ENCODE peak calls at places on chromosomes 1 and 21, in six cellular contexts. Q is HepG2, R is HCT116, X is H1, K is K562, J is GM12878. Y is an unnamed sample.

GRCh38 chr1:9202240-9202870 is 32.2 kb upstream of the H6PD start:
- DNase-seq in K (no peak), R (no peak), J (no peak), Q (no peak), X (no peak), Y (no peak)

GRCh38 chr1:203480084-203480483 is 4.5 kb downstream of the PRELP start:
- DNase-seq in Q (no peak), J (no peak), K (no peak), X (no peak), R (no peak), Y (peak; percentile 10)

GRCh38 chr1:115121793-115122192 is 32.5 kb upstream of the TSPAN2 start:
- DNase-seq in K (no peak), Q (no peak), J (no peak), X (no peak), R (no peak), Y (no peak)

GRCh38 chr1:154219511-154219910 is 1.2 kb upstream of the UBAP2L start:
- DNase-seq in J (no peak), X (no peak), R (no peak), K (peak; percentile 52), Q (peak; percentile 54), Y (no peak)

GRCh38 chr1:50329332-50329932 is 93.8 kb downstream of the DMRTA2 start:
- DNase-seq in X (no peak), J (no peak), R (no peak), Q (no peak), K (peak; percentile 16), Y (no peak)

GRCh38 chr1:20486457-20487235 is 636 bp upstream of the CAMK2N1 start:
- DNase-seq in J (no peak), K (peak; percentile 78), Q (peak; percentile 84), X (peak; percentile 88), R (no peak), Y (peak; percentile 82)

GRCh38 chr21:38220270-38220737 is 36.5 kb upstream of the KCNJ15 start:
- DNase-seq in J (no peak), Q (no peak), K (peak; percentile 82), R (no peak), X (no peak), Y (no peak)

GRCh38 chr1:31672988-31673387 is 28.3 kb upstream of the PEF1 start:
- DNase-seq in X (no peak), Q (no peak), K (no peak), R (no peak), J (no peak), Y (no peak)

GRCh38 chr1:53378932-53379661 is 51.2 kb upstream of the LRP8 start:
- DNase-seq in K (no peak), X (peak; percentile 28), R (no peak), Q (no peak), J (no peak), Y (no peak)

GRCh38 chr1:147080013-147080661 is 92.1 kb downstream of the PRKAB2 start:
- DNase-seq in J (no peak), R (no peak), Q (no peak), K (no peak), X (peak; percentile 72), Y (no peak)

GRCh38 chr1:12005488-12006166 is 13.7 kb upstream of the MIIP start:
- DNase-seq in Q (no peak), R (no peak), K (peak; percentile 97), X (no peak), J (no peak), Y (no peak)

GRCh38 chr1:225754940-225755635 is 22.5 kb upstream of the SRP9 start:
- DNase-seq in R (no peak), X (no peak), Q (peak; percentile 93), K (no peak), J (no peak), Y (no peak)

GRCh38 chr21:43904316-43904925 is 39.4 kb downstream of the AGPAT3 start:
- DNase-seq in K (no peak), J (no peak), X (no peak), R (no peak), Q (no peak), Y (no peak)

GRCh38 chr21:27261676-27262075 is 294.8 kb upstream of the ADAMTS5 start:
- DNase-seq in Q (no peak), J (no peak), X (no peak), R (no peak), K (no peak), Y (no peak)

GRCh38 chr1:12201343-12202189 is 28.3 kb upstream of the VPS13D start:
- DNase-seq in X (no peak), R (no peak), Q (no peak), K (no peak), J (no peak), Y (no peak)

GRCh38 chr1:167401260-167401873 is 117.0 kb downstream of the CD247 start:
- DNase-seq in K (peak; percentile 78), Q (peak; percentile 39), J (peak; percentile 11), X (no peak), R (peak; percentile 36), Y (peak; percentile 83)

GRCh38 chr1:78157162-78157561 is 111.4 kb downstream of the GIPC2 start:
- DNase-seq in J (no peak), Q (no peak), K (no peak), R (no peak), X (no peak), Y (no peak)

GRCh38 chr1:229205854-229206253 is 65.1 kb upstream of the RAB4A start:
- DNase-seq in Q (no peak), X (peak; percentile 44), R (no peak), J (no peak), K (no peak), Y (no peak)
- TF ChIP-seq JUND in Q (no peak), X (no peak), R (no peak), J (no peak), K (no peak), Y (no peak)

GRCh38 chr1:37362990-37363389 is 111.4 kb upstream of the ZC3H12A start:
- DNase-seq in Q (no peak), J (no peak), X (peak; percentile 65), R (no peak), K (no peak), Y (no peak)
- TF ChIP-seq JUND in Q (no peak), J (no peak), X (no peak), R (no peak), K (no peak), Y (no peak)

GRCh38 chr1:244154882-244155531 is 103.9 kb downstream of the ZBTB18 start:
- DNase-seq in J (no peak), K (no peak), X (no peak), Q (peak; percentile 10), R (no peak), Y (no peak)
- TF ChIP-seq JUND in J (no peak), K (no peak), X (no peak), Q (no peak), R (no peak), Y (no peak)

GRCh38 chr1:89604414-89604735 is 28.5 kb upstream of the LRRC8C start:
- DNase-seq in J (no peak), K (no peak), Q (no peak), R (no peak), X (no peak), Y (no peak)
- TF ChIP-seq JUND in J (no peak), K (no peak), Q (no peak), R (no peak), X (no peak), Y (no peak)

DNA sequence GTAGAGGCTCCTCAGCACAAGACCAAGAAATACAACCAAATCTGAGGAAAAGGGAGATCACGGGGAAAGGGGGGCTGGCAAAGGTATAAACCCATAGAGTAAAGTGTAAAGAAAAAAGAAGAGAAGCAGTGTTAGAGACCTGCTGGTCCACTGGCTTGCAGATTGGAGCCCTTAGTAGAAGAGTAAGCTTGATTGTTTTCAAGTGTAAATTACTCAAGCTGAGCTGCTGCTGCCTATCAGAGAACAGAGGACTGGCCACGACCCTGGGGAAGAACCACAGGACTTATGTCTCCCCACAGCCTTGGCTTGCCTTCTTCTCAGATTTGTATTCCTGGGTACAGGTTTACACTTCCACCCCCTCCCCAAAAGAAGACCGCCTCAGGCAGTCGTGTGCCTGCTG is 294.2 kb downstream of the LMX1A start:
- DNase-seq in Q (no peak), J (no peak), R (no peak), K (no peak), X (no peak), Y (no peak)
- TF ChIP-seq JUND in Q (no peak), J (no peak), R (no peak), K (no peak), X (no peak), Y (no peak)

GRCh38 chr1:85133565-85134159 is 67.2 kb downstream of the SYDE2 start:
- DNase-seq in R (no peak), Q (no peak), K (no peak), X (no peak), J (no peak), Y (no peak)
- TF ChIP-seq JUND in R (no peak), Q (no peak), K (no peak), X (no peak), J (no peak), Y (no peak)

GRCh38 chr1:119371800-119372199 is 3.2 kb downstream of the HAO2 start:
- DNase-seq in X (no peak), K (no peak), J (no peak), Q (peak; percentile 16), R (no peak), Y (no peak)
- TF ChIP-seq JUND in X (no peak), K (no peak), J (no peak), Q (no peak), R (no peak), Y (no peak)

GRCh38 chr1:119984771-119985170 is 84.7 kb downstream of the NOTCH2 start:
- DNase-seq in K (no peak), J (no peak), R (no peak), X (no peak), Q (no peak), Y (no peak)

GRCh38 chr1:119986007-119986497 is 83.4 kb downstream of the NOTCH2 start:
- DNase-seq in K (no peak), J (no peak), X (no peak), Q (no peak), R (no peak), Y (no peak)

GRCh38 chr1:119987689-119988088 is 81.8 kb downstream of the NOTCH2 start:
- DNase-seq in J (no peak), Q (no peak), X (no peak), K (no peak), R (no peak), Y (no peak)

GRCh38 chr1:119988316-119989067 is 81.0 kb downstream of the NOTCH2 start:
- DNase-seq in X (no peak), Q (no peak), J (no peak), R (no peak), K (no peak), Y (no peak)

GRCh38 chr1:119987112-119987511 is 82.3 kb downstream of the NOTCH2 start:
- DNase-seq in K (no peak), R (no peak), Q (no peak), J (no peak), X (no peak), Y (no peak)
- TF ChIP-seq JUND in K (no peak), R (no peak), Q (no peak), J (no peak), X (no peak), Y (no peak)

DNA sequence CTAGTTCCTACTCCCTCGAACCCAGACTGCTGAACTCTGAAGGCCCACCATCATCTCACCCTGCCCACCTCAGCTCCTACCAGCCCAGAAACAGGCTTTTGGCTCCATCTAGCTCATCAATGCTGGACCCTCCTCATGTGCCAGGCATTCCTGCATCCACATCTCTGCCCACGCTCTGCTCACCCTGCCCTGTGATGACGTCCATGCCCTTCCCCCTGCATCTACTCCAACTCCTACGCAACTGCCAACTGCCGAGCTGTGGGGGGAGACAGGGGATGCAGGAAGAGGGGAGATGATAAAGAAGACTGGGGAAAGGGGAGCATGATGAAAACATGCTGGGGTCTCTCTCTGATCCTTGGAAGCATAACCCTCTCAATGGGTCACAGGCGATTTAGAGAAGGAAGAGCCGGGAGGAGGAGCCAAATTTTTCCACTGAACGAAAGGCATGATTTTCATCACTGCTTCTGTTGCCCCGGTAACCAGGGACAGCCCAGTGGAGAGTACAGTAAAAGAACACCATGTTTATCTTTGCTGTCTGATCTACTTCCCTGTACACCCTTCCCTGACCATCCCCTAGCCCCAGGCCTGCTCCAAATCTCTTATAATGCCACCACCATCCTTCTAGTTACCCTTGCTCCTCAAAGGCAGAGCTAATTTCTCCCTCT is 44.3 kb downstream of the CD34 start:
- DNase-seq in Q (no peak), K (peak; percentile 45), X (no peak), J (no peak), R (no peak), Y (peak; percentile 87)
- TF ChIP-seq JUND in Q (no peak), K (no peak), X (no peak), J (no peak), R (no peak), Y (no peak)